ENCODE peak calls at places on chromosome 2, in nine cellular contexts. M is breast epithelium, Q is tibial nerve, A is transverse colon, I is IMR-90, J is body of pancreas, F is sigmoid colon, E is heart left ventricle, O is HCT116. Z is an unnamed sample.

GRCh38 chr2:111162718-111163331 is 42.1 kb downstream of the BCL2L11 start:
- DNase-seq in M (no peak), Q (no peak), A (no peak), I (peak; percentile 43), J (peak; percentile 31), F (no peak), E (no peak), O (no peak), Z (no peak)

GRCh38 chr2:121018136-121019057 is 266.6 kb downstream of the TFCP2L1 start:
- DNase-seq in M (no peak), Q (peak; percentile 30), A (no peak), I (peak; percentile 34), J (no peak), F (peak; percentile 71), E (peak; percentile 50), O (no peak), Z (no peak)

GRCh38 chr2:24253303-24253919 is 78.6 kb downstream of the FAM228A start:
- DNase-seq in M (no peak), Q (no peak), A (no peak), I (peak; percentile 41), J (no peak), F (no peak), E (no peak), O (no peak), Z (no peak)

GRCh38 chr2:226796840-226797288 is 2.8 kb downstream of the IRS1 start:
- DNase-seq in M (peak; percentile 36), Q (no peak), A (peak; percentile 24), I (peak; percentile 76), J (no peak), F (peak; percentile 86), E (peak; percentile 53), O (no peak), Z (peak; percentile 49)

GRCh38 chr2:211737282-211737681 is 801.3 kb downstream of the ERBB4 start:
- DNase-seq in M (no peak), Q (no peak), A (no peak), I (no peak), J (no peak), F (no peak), E (no peak), O (no peak), Z (no peak)

GRCh38 chr2:229582151-229582550 is 132.2 kb downstream of the DNER start:
- DNase-seq in M (no peak), Q (no peak), A (no peak), I (no peak), J (no peak), F (peak; percentile 76), E (no peak), O (no peak), Z (no peak)

GRCh38 chr2:217183471-217183870 is 323.6 kb upstream of the TNP1 start:
- DNase-seq in M (no peak), Q (no peak), A (no peak), I (no peak), J (no peak), F (no peak), E (no peak), O (no peak), Z (no peak)

GRCh38 chr2:200443376-200443775 is 66.5 kb downstream of the KCTD18 start:
- DNase-seq in M (no peak), Q (no peak), A (no peak), I (no peak), J (no peak), F (no peak), E (no peak), O (no peak), Z (no peak)

GRCh38 chr2:232574674-232575403 is 24.4 kb downstream of the EIF4E2 start:
- DNase-seq in M (no peak), Q (no peak), A (no peak), I (peak; percentile 83), J (no peak), F (no peak), E (no peak), O (no peak), Z (no peak)

GRCh38 chr2:231332872-231333500 is 62.5 kb upstream of the B3GNT7 start:
- DNase-seq in M (no peak), Q (no peak), A (no peak), I (peak; percentile 42), J (no peak), F (no peak), E (no peak), O (no peak), Z (no peak)

GRCh38 chr2:159065891-159066290 is 97.5 kb downstream of the TANC1 start:
- DNase-seq in M (no peak), Q (no peak), A (no peak), I (no peak), J (no peak), F (no peak), E (no peak), O (no peak), Z (no peak)

GRCh38 chr2:159069229-159069628 is 100.8 kb downstream of the TANC1 start:
- DNase-seq in M (no peak), Q (no peak), A (no peak), I (no peak), J (no peak), F (no peak), E (no peak), O (no peak), Z (no peak)

GRCh38 chr2:159065313-159065712 is 96.9 kb downstream of the TANC1 start:
- DNase-seq in M (no peak), Q (no peak), A (no peak), I (no peak), J (no peak), F (no peak), E (no peak), O (no peak), Z (no peak)

GRCh38 chr2:159064446-159065301 is 96.2 kb downstream of the TANC1 start:
- DNase-seq in M (no peak), Q (no peak), A (no peak), I (peak; percentile 58), J (no peak), F (no peak), E (no peak), O (no peak), Z (no peak)

DNA sequence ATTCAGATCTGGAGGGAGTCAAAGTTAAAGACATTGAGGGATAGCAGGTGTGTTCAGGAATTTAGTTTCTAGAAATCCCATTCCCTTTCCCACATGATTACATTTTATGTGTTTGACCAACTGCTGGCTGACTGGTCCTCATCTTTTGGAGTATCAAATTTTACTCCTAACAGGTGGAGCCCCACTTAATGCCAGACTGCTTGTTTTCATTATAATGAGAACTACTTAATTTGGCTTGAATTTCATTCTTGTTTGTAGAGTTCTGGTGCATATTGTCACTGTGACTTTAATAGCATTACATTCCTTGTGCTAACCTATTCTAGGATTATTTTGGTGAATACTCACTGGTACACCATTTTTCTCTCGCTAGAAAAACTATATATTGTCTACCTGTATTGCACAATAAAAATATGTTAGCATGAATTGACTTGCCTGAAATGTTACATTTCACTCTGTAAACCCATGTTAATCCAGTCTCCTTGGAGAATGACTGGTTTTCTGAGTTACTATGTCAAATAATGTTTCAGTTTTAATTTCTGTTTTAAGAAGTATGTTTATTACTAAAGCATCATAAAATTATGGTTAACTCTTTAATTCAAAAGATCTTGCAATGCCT is 98.2 kb downstream of the TANC1 start:
- DNase-seq in M (no peak), Q (no peak), A (no peak), I (no peak), J (no peak), F (no peak), E (no peak), O (no peak), Z (no peak)
- H3K27ac ChIP-seq in M (peak overlapping the region; percentile 83), Q (no peak overlapping the region), A (no peak overlapping the region), I (no peak overlapping the region), J (no peak overlapping the region), F (peak overlapping the region; percentile 71), E (no peak overlapping the region), O (no peak overlapping the region), Z (no peak overlapping the region)

GRCh38 chr2:185388226-185388625 is 350.4 kb upstream of the FSIP2 start:
- DNase-seq in M (no peak), Q (no peak), A (no peak), I (no peak), J (no peak), F (no peak), E (no peak), O (no peak), Z (no peak)

GRCh38 chr2:185393091-185393490 is 345.5 kb upstream of the FSIP2 start:
- DNase-seq in M (no peak), Q (no peak), A (no peak), I (no peak), J (no peak), F (no peak), E (no peak), O (no peak), Z (no peak)

DNA sequence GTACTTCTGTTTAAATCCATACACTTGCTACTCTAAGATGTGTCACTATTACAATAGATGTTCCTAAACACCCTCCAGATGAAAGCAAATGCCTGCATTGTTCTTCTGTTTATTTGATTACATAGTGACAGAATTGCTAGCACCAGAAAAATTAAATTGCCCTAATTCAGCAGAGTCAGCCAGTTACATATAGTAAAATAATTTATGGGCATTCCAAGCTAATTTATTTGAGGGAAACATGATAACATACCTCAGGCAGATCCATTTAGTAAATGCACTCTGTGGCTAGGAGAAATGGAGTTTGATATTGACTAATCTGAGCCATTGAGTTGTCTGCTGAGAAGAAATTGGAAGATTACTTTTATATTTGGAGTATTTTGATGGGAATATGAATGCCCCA is 347.0 kb upstream of the FSIP2 start:
- DNase-seq in M (no peak), Q (no peak), A (no peak), I (no peak), J (no peak), F (no peak), E (no peak), O (no peak), Z (no peak)
- TF ChIP-seq POLR2A in M (no peak), Q (no peak), A (no peak), I (no peak), J (no peak), F (no peak), E (no peak), O (no peak), Z (no peak)

DNA sequence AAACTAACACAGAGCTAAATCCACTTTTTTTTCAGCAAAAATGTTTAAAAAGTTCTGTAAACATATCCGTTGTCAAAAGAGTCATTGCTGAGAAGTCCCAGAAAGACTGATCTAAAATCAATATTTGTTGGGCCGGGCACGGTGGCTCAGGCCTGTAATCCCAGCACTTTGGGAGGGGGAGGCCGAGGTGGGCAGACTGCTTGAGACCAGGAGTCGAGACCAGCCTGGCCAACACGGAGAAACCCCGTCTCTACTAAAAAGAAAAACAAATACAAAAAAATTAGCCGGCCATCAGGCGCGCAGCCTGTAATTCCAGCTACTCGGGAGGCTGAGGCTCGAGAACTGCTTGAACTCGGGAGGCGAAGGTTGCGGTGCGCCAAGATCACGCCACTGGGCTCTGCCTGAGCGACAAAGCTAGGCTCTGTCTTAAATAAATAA is 1.4 kb downstream of the OLA1 start:
- DNase-seq in M (no peak), Q (no peak), A (no peak), I (no peak), J (peak; percentile 6), F (no peak), E (no peak), O (no peak), Z (no peak)
- H3K4me3 ChIP-seq in M (no peak overlapping the region), Q (no peak overlapping the region), A (no peak overlapping the region), I (no peak overlapping the region), J (no peak overlapping the region), F (no peak overlapping the region), E (no peak overlapping the region), O (peak overlapping the region; percentile 91), Z (peak overlapping the region; percentile 87)

DNA sequence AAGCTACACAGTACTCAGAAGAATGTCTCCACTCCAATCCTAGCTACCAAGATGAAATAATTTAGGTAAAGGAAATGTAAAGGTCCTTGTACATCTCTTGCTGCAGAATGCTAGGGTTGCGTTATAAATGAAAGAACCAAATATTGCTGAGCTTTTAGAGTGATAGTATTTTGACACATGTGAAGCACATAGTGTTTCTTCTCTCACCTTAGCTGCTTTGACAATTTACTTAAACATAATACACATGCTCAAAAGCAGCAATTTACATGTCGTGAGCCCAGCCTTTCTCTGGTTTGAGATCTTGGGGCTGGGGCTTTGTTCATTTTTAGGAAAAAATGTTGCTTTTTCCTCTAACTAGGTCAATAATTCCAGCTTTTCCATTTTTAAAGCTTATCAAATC is 264.0 kb downstream of the MEIS1 start:
- DNase-seq in M (no peak), Q (no peak), A (no peak), I (no peak), J (no peak), F (no peak), E (no peak), O (no peak), Z (no peak)
- H3K27ac ChIP-seq in M (peak overlapping the region; percentile 34), Q (no peak overlapping the region), A (peak overlapping the region; percentile 77), I (no peak overlapping the region), J (no peak overlapping the region), F (peak overlapping the region; percentile 83), E (no peak overlapping the region), O (no peak overlapping the region), Z (no peak overlapping the region)